ENCODE peak calls at places on chromosome 21, in nine cellular contexts. One of them, this sample, is unnamed.

GRCh38 chr21:18356801-18357200 is 46.8 kb downstream of the TMPRSS15 start:
- DNase-seq in Caco-2: no peak
- DNase-seq in kidney epithelial cell: no peak
- DNase-seq in bronchial epithelial cell: no peak
- DNase-seq in breast epithelium: no peak
- DNase-seq in fibroblast of lung: no peak
- DNase-seq in suprapubic skin: no peak
- DNase-seq in heart right ventricle: no peak
- DNase-seq in right lobe of liver: no peak
- DNase-seq in this sample: no peak

GRCh38 chr21:26506951-26507350 is 66.1 kb downstream of the CYYR1 start:
- DNase-seq in heart right ventricle: no peak
- DNase-seq in right lobe of liver: no peak
- DNase-seq in breast epithelium: no peak
- DNase-seq in kidney epithelial cell: peak; percentile 5
- DNase-seq in suprapubic skin: no peak
- DNase-seq in Caco-2: no peak
- DNase-seq in fibroblast of lung: peak; percentile 85
- DNase-seq in bronchial epithelial cell: peak; percentile 89
- DNase-seq in this sample: no peak

GRCh38 chr21:25639167-25639921 is at the start of gene JAM2:
- DNase-seq in breast epithelium: no peak
- DNase-seq in suprapubic skin: peak; percentile 78
- DNase-seq in kidney epithelial cell: no peak
- DNase-seq in Caco-2: no peak
- DNase-seq in bronchial epithelial cell: no peak
- DNase-seq in heart right ventricle: peak; percentile 59
- DNase-seq in fibroblast of lung: peak; percentile 36
- DNase-seq in right lobe of liver: peak; percentile 45
- DNase-seq in this sample: peak; percentile 68

GRCh38 chr21:16181024-16181423 is 451.2 kb downstream of the USP25 start:
- DNase-seq in bronchial epithelial cell: no peak
- DNase-seq in suprapubic skin: no peak
- DNase-seq in breast epithelium: no peak
- DNase-seq in fibroblast of lung: no peak
- DNase-seq in heart right ventricle: no peak
- DNase-seq in kidney epithelial cell: no peak
- DNase-seq in Caco-2: no peak
- DNase-seq in right lobe of liver: no peak
- DNase-seq in this sample: no peak

GRCh38 chr21:28822882-28823335 is 169.8 kb downstream of the LTN1 start:
- DNase-seq in heart right ventricle: peak; percentile 8
- DNase-seq in fibroblast of lung: peak; percentile 84
- DNase-seq in breast epithelium: no peak
- DNase-seq in kidney epithelial cell: no peak
- DNase-seq in Caco-2: no peak
- DNase-seq in bronchial epithelial cell: no peak
- DNase-seq in suprapubic skin: no peak
- DNase-seq in right lobe of liver: no peak
- DNase-seq in this sample: peak; percentile 33

GRCh38 chr21:38729745-38730401 is 75.9 kb upstream of the ETS2 start:
- DNase-seq in fibroblast of lung: peak; percentile 30
- DNase-seq in breast epithelium: no peak
- DNase-seq in heart right ventricle: no peak
- DNase-seq in suprapubic skin: no peak
- DNase-seq in bronchial epithelial cell: no peak
- DNase-seq in right lobe of liver: no peak
- DNase-seq in kidney epithelial cell: no peak
- DNase-seq in Caco-2: no peak
- DNase-seq in this sample: peak; percentile 12

GRCh38 chr21:35578350-35578782 is 482.0 kb downstream of the SETD4 start:
- DNase-seq in kidney epithelial cell: peak; percentile 56
- DNase-seq in fibroblast of lung: peak; percentile 92
- DNase-seq in bronchial epithelial cell: peak; percentile 88
- DNase-seq in breast epithelium: no peak
- DNase-seq in Caco-2: no peak
- DNase-seq in suprapubic skin: no peak
- DNase-seq in right lobe of liver: no peak
- DNase-seq in heart right ventricle: no peak
- DNase-seq in this sample: no peak

GRCh38 chr21:25911730-25912401 is 177.1 kb downstream of the GABPA start:
- DNase-seq in bronchial epithelial cell: no peak
- DNase-seq in breast epithelium: no peak
- DNase-seq in fibroblast of lung: no peak
- DNase-seq in suprapubic skin: no peak
- DNase-seq in right lobe of liver: peak; percentile 86
- DNase-seq in Caco-2: no peak
- DNase-seq in kidney epithelial cell: no peak
- DNase-seq in heart right ventricle: no peak
- DNase-seq in this sample: no peak

GRCh38 chr21:31326478-31327247 is 17.4 kb downstream of the TIAM1 start:
- DNase-seq in bronchial epithelial cell: no peak
- DNase-seq in Caco-2: no peak
- DNase-seq in fibroblast of lung: no peak
- DNase-seq in breast epithelium: no peak
- DNase-seq in kidney epithelial cell: no peak
- DNase-seq in suprapubic skin: no peak
- DNase-seq in right lobe of liver: no peak
- DNase-seq in heart right ventricle: no peak
- DNase-seq in this sample: no peak

GRCh38 chr21:39344848-39345247 is 4.0 kb downstream of the HMGN1 start:
- DNase-seq in kidney epithelial cell: no peak
- DNase-seq in Caco-2: no peak
- DNase-seq in breast epithelium: no peak
- DNase-seq in heart right ventricle: no peak
- DNase-seq in bronchial epithelial cell: no peak
- DNase-seq in suprapubic skin: no peak
- DNase-seq in fibroblast of lung: no peak
- DNase-seq in right lobe of liver: no peak
- DNase-seq in this sample: no peak

GRCh38 chr21:39630827-39631226 is 18.1 kb downstream of the B3GALT5 start:
- DNase-seq in bronchial epithelial cell: no peak
- DNase-seq in fibroblast of lung: peak; percentile 22
- DNase-seq in heart right ventricle: no peak
- DNase-seq in breast epithelium: no peak
- DNase-seq in Caco-2: no peak
- DNase-seq in kidney epithelial cell: no peak
- DNase-seq in suprapubic skin: no peak
- DNase-seq in right lobe of liver: no peak
- DNase-seq in this sample: no peak

GRCh38 chr21:16370176-16370575 is 640.4 kb downstream of the USP25 start:
- DNase-seq in bronchial epithelial cell: no peak
- DNase-seq in Caco-2: no peak
- DNase-seq in kidney epithelial cell: no peak
- DNase-seq in suprapubic skin: no peak
- DNase-seq in breast epithelium: no peak
- DNase-seq in fibroblast of lung: no peak
- DNase-seq in heart right ventricle: no peak
- DNase-seq in right lobe of liver: no peak
- DNase-seq in this sample: no peak

GRCh38 chr21:26127918-26128317 is 42.7 kb downstream of the APP start:
- DNase-seq in bronchial epithelial cell: peak; percentile 45
- DNase-seq in suprapubic skin: no peak
- DNase-seq in fibroblast of lung: peak; percentile 54
- DNase-seq in Caco-2: no peak
- DNase-seq in heart right ventricle: no peak
- DNase-seq in breast epithelium: no peak
- DNase-seq in right lobe of liver: peak; percentile 33
- DNase-seq in kidney epithelial cell: no peak
- DNase-seq in this sample: no peak

GRCh38 chr21:44649701-44650100 is 3.5 kb downstream of the KRTAP10-11 start:
- DNase-seq in right lobe of liver: no peak
- DNase-seq in Caco-2: no peak
- DNase-seq in breast epithelium: no peak
- DNase-seq in bronchial epithelial cell: no peak
- DNase-seq in fibroblast of lung: no peak
- DNase-seq in kidney epithelial cell: no peak
- DNase-seq in suprapubic skin: no peak
- DNase-seq in heart right ventricle: no peak
- DNase-seq in this sample: no peak

GRCh38 chr21:44650265-44650972 is 4.0 kb downstream of the KRTAP12-4 start:
- DNase-seq in Caco-2: no peak
- DNase-seq in kidney epithelial cell: no peak
- DNase-seq in fibroblast of lung: no peak
- DNase-seq in suprapubic skin: no peak
- DNase-seq in bronchial epithelial cell: no peak
- DNase-seq in heart right ventricle: no peak
- DNase-seq in breast epithelium: no peak
- DNase-seq in right lobe of liver: no peak
- DNase-seq in this sample: no peak

GRCh38 chr21:44647222-44647552 is 973 bp downstream of the KRTAP10-11 start:
- DNase-seq in fibroblast of lung: no peak
- DNase-seq in suprapubic skin: no peak
- DNase-seq in heart right ventricle: no peak
- DNase-seq in breast epithelium: no peak
- DNase-seq in right lobe of liver: no peak
- DNase-seq in Caco-2: no peak
- DNase-seq in bronchial epithelial cell: no peak
- DNase-seq in kidney epithelial cell: no peak
- DNase-seq in this sample: no peak

GRCh38 chr21:44650973-44651675 is 3.3 kb downstream of the KRTAP12-4 start:
- DNase-seq in bronchial epithelial cell: no peak
- DNase-seq in suprapubic skin: no peak
- DNase-seq in right lobe of liver: no peak
- DNase-seq in Caco-2: no peak
- DNase-seq in breast epithelium: no peak
- DNase-seq in fibroblast of lung: no peak
- DNase-seq in heart right ventricle: no peak
- DNase-seq in kidney epithelial cell: no peak
- DNase-seq in this sample: no peak

DNA sequence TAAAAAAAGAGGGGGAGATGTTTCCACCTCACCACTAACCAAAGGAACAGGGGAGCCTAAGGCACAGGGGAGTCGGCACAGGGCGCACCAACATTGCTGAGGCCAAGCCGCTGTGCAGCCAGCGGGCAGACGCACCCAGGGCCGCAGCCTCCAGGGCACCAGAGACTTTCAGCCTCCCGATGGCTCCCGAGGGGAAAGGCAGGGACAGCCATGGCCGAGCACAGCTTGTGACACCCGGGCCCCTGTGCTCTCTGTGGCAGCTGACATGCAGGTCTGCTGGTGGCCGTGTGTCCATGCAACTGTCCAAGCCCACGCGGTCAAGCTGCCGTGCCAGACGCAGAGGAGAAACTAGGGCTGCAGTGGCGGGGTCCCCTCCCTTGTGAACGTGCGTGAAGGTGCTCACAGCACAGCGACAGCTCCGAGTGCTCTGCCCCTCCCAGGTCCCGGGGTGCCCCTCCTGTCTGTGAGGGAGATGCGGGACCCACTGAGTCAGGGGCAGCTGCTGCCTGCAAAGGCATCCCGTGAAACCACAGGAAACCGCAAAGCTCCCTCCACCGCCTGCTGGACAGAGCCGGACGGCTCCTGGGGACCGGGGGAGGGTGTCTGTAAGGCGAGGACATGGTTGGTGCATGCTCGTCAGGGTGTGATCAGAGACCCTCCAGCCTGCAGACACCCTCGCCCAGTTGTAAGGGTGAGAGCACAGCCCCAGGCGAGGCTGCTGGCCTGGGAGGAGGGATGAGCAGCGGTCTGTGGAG is 2.5 kb downstream of the KRTAP10-11 start:
- DNase-seq in breast epithelium: no peak
- DNase-seq in kidney epithelial cell: no peak
- DNase-seq in fibroblast of lung: no peak
- DNase-seq in bronchial epithelial cell: no peak
- DNase-seq in heart right ventricle: no peak
- DNase-seq in Caco-2: no peak
- DNase-seq in suprapubic skin: no peak
- DNase-seq in right lobe of liver: no peak
- DNase-seq in this sample: no peak
- H3K27me3 ChIP-seq in breast epithelium: no peaks in the 10 kb centered on the region
- H3K27me3 ChIP-seq in kidney epithelial cell: no peaks in the 10 kb centered on the region
- H3K27me3 ChIP-seq in fibroblast of lung: no peaks in the 10 kb centered on the region
- H3K27me3 ChIP-seq in bronchial epithelial cell: no peaks in the 10 kb centered on the region
- H3K27me3 ChIP-seq in heart right ventricle: peaks cover 19% of the 10 kb centered on the region
- H3K27me3 ChIP-seq in Caco-2: no peaks in the 10 kb centered on the region
- H3K27me3 ChIP-seq in suprapubic skin: peaks cover 34% of the 10 kb centered on the region
- H3K27me3 ChIP-seq in right lobe of liver: no peaks in the 10 kb centered on the region
- H3K27me3 ChIP-seq in this sample: no peaks in the 10 kb centered on the region

DNA sequence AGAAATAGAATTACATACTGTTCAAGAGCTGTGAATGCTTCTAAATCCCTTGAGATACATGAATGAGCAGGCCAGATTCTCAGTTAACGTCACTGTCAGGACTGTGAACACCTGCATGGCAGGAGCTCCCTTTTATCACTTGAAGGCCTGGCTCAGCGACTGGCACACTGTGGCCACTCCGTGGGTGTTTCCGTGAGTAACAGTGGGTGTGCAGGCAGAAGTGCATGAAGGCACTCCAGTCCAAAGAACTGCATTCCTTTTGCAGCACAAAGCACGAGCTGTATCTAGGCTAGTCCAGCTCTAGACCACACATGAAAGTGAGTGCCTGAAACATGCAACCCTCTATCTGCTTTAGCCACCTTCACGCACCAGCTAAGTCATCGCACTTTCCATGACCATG is 9.6 kb upstream of the SIM2 start:
- DNase-seq in breast epithelium: no peak
- DNase-seq in fibroblast of lung: no peak
- DNase-seq in bronchial epithelial cell: no peak
- DNase-seq in heart right ventricle: no peak
- DNase-seq in right lobe of liver: no peak
- DNase-seq in kidney epithelial cell: no peak
- DNase-seq in Caco-2: no peak
- DNase-seq in suprapubic skin: no peak
- DNase-seq in this sample: no peak
- H3K27me3 ChIP-seq in breast epithelium: peaks cover 9% of the 10 kb centered on the region
- H3K27me3 ChIP-seq in fibroblast of lung: peaks cover 56% of the 10 kb centered on the region
- H3K27me3 ChIP-seq in bronchial epithelial cell: peaks cover 27% of the 10 kb centered on the region
- H3K27me3 ChIP-seq in heart right ventricle: peaks cover 96% of the 10 kb centered on the region
- H3K27me3 ChIP-seq in right lobe of liver: peaks cover 46% of the 10 kb centered on the region
- H3K27me3 ChIP-seq in kidney epithelial cell: peaks cover 50% of the 10 kb centered on the region
- H3K27me3 ChIP-seq in Caco-2: no peaks in the 10 kb centered on the region
- H3K27me3 ChIP-seq in suprapubic skin: peaks cover 85% of the 10 kb centered on the region
- H3K27me3 ChIP-seq in this sample: peaks cover 35% of the 10 kb centered on the region

DNA sequence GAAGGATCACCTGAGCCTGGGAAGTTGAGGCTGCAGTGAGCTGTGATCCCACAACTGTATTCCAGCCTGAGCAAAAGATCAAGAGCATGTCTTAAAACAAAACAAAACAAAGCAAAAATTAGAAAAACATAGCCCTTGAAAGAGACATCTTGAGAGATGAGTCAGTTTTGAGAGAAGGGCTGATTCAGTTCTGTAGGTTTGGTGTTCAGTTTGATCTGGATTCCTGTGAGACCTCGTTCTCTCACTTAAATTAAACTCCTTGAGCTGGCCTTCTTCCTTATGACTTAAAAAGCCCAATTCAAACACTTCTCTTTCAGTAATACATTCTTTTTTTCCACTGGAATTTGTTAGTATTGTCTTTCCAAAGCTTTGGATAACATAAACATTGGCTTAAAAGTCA is 164.2 kb downstream of the NRIP1 start:
- DNase-seq in Caco-2: no peak
- DNase-seq in kidney epithelial cell: no peak
- DNase-seq in suprapubic skin: no peak
- DNase-seq in fibroblast of lung: peak; percentile 22
- DNase-seq in breast epithelium: no peak
- DNase-seq in right lobe of liver: no peak
- DNase-seq in bronchial epithelial cell: peak; percentile 51
- DNase-seq in heart right ventricle: no peak
- DNase-seq in this sample: no peak
- H3K27me3 ChIP-seq in Caco-2: no peaks in the 10 kb centered on the region
- H3K27me3 ChIP-seq in kidney epithelial cell: no peaks in the 10 kb centered on the region
- H3K27me3 ChIP-seq in suprapubic skin: no peaks in the 10 kb centered on the region
- H3K27me3 ChIP-seq in fibroblast of lung: no peaks in the 10 kb centered on the region
- H3K27me3 ChIP-seq in breast epithelium: no peaks in the 10 kb centered on the region
- H3K27me3 ChIP-seq in right lobe of liver: no peaks in the 10 kb centered on the region
- H3K27me3 ChIP-seq in bronchial epithelial cell: no peaks in the 10 kb centered on the region
- H3K27me3 ChIP-seq in heart right ventricle: no peaks in the 10 kb centered on the region
- H3K27me3 ChIP-seq in this sample: no peaks in the 10 kb centered on the region

GRCh38 chr21:32956257-32956656 is 69.5 kb upstream of the OLIG2 start:
- DNase-seq in breast epithelium: no peak
- DNase-seq in heart right ventricle: no peak
- DNase-seq in suprapubic skin: no peak
- DNase-seq in kidney epithelial cell: no peak
- DNase-seq in right lobe of liver: no peak
- DNase-seq in fibroblast of lung: no peak
- DNase-seq in Caco-2: no peak
- DNase-seq in bronchial epithelial cell: no peak
- DNase-seq in this sample: no peak
- H3K27me3 ChIP-seq in breast epithelium: no peaks in the 10 kb centered on the region
- H3K27me3 ChIP-seq in heart right ventricle: peaks cover 92% of the 10 kb centered on the region
- H3K27me3 ChIP-seq in suprapubic skin: peaks cover 77% of the 10 kb centered on the region
- H3K27me3 ChIP-seq in kidney epithelial cell: peaks cover 23% of the 10 kb centered on the region
- H3K27me3 ChIP-seq in right lobe of liver: peaks cover 8% of the 10 kb centered on the region
- H3K27me3 ChIP-seq in fibroblast of lung: peaks cover 9% of the 10 kb centered on the region
- H3K27me3 ChIP-seq in Caco-2: peaks cover 1% of the 10 kb centered on the region
- H3K27me3 ChIP-seq in bronchial epithelial cell: peaks cover 5% of the 10 kb centered on the region
- H3K27me3 ChIP-seq in this sample: no peaks in the 10 kb centered on the region